ENCODE peak calls at places on chromosomes 16 and 17, in seven cellular contexts. One of them, this sample, is unnamed.

GRCh38 chr16:65889533-65889966 is 476.9 kb upstream of the CDH5 start:
- DNase-seq in mammary epithelial cell: peak
- DNase-seq in hippocampal formation: no peak
- DNase-seq in activated T-cell treated with anti-CD3 and anti-CD28 coated beads, Interleukin-2, amount 50 U/mL, for 72 hours: no peak
- DNase-seq in HFF-Myc: no peak
- DNase-seq in ecto neural progenitor cell: no peak
- DNase-seq in amniotic stem cell: no peak
- DNase-seq in this sample: no peak

GRCh38 chr17:15392326-15392739 is 50.9 kb upstream of the TEKT3 start:
- DNase-seq in mammary epithelial cell: peak
- DNase-seq in hippocampal formation: no peak
- DNase-seq in activated T-cell treated with anti-CD3 and anti-CD28 coated beads, Interleukin-2, amount 50 U/mL, for 72 hours: no peak
- DNase-seq in HFF-Myc: peak
- DNase-seq in ecto neural progenitor cell: no peak
- DNase-seq in amniotic stem cell: peak
- DNase-seq in this sample: no peak

GRCh38 chr17:73492802-73493139 is 151.5 kb downstream of the SDK2 start:
- DNase-seq in mammary epithelial cell: no peak
- DNase-seq in hippocampal formation: no peak
- DNase-seq in activated T-cell treated with anti-CD3 and anti-CD28 coated beads, Interleukin-2, amount 50 U/mL, for 72 hours: no peak
- DNase-seq in HFF-Myc: no peak
- DNase-seq in ecto neural progenitor cell: no peak
- DNase-seq in amniotic stem cell: no peak
- DNase-seq in this sample: no peak

GRCh38 chr17:29444589-29444988 is 54.4 kb downstream of the TAOK1 start:
- DNase-seq in mammary epithelial cell: peak
- DNase-seq in hippocampal formation: no peak
- DNase-seq in activated T-cell treated with anti-CD3 and anti-CD28 coated beads, Interleukin-2, amount 50 U/mL, for 72 hours: no peak
- DNase-seq in HFF-Myc: no peak
- DNase-seq in ecto neural progenitor cell: no peak
- DNase-seq in amniotic stem cell: peak
- DNase-seq in this sample: no peak

GRCh38 chr17:28828294-28829040 is 14.1 kb downstream of the FAM222B start:
- DNase-seq in mammary epithelial cell: no peak
- DNase-seq in hippocampal formation: no peak
- DNase-seq in activated T-cell treated with anti-CD3 and anti-CD28 coated beads, Interleukin-2, amount 50 U/mL, for 72 hours: no peak
- DNase-seq in HFF-Myc: no peak
- DNase-seq in ecto neural progenitor cell: no peak
- DNase-seq in amniotic stem cell: no peak
- DNase-seq in this sample: no peak

GRCh38 chr17:4407851-4408250 is 25.9 kb upstream of the SPNS3 start:
- DNase-seq in mammary epithelial cell: no peak
- DNase-seq in hippocampal formation: no peak
- DNase-seq in activated T-cell treated with anti-CD3 and anti-CD28 coated beads, Interleukin-2, amount 50 U/mL, for 72 hours: no peak
- DNase-seq in HFF-Myc: no peak
- DNase-seq in ecto neural progenitor cell: no peak
- DNase-seq in amniotic stem cell: no peak
- DNase-seq in this sample: no peak

GRCh38 chr16:53816211-53816610 is 112.3 kb downstream of the FTO start:
- DNase-seq in mammary epithelial cell: peak
- DNase-seq in hippocampal formation: no peak
- DNase-seq in activated T-cell treated with anti-CD3 and anti-CD28 coated beads, Interleukin-2, amount 50 U/mL, for 72 hours: no peak
- DNase-seq in HFF-Myc: no peak
- DNase-seq in ecto neural progenitor cell: no peak
- DNase-seq in amniotic stem cell: no peak
- DNase-seq in this sample: no peak

GRCh38 chr17:51238253-51238887 is 21.5 kb downstream of the MBTD1 start:
- DNase-seq in mammary epithelial cell: no peak
- DNase-seq in hippocampal formation: no peak
- DNase-seq in activated T-cell treated with anti-CD3 and anti-CD28 coated beads, Interleukin-2, amount 50 U/mL, for 72 hours: no peak
- DNase-seq in HFF-Myc: no peak
- DNase-seq in ecto neural progenitor cell: no peak
- DNase-seq in amniotic stem cell: no peak
- DNase-seq in this sample: peak

GRCh38 chr17:76720941-76721340 is 5.5 kb downstream of the JMJD6 start:
- DNase-seq in mammary epithelial cell: no peak
- DNase-seq in hippocampal formation: no peak
- DNase-seq in activated T-cell treated with anti-CD3 and anti-CD28 coated beads, Interleukin-2, amount 50 U/mL, for 72 hours: no peak
- DNase-seq in HFF-Myc: no peak
- DNase-seq in ecto neural progenitor cell: no peak
- DNase-seq in amniotic stem cell: no peak
- DNase-seq in this sample: no peak

This sample was measured in GM20000.